ENCODE peak calls at places on chromosomes 2 and 18, in ten cellular contexts. P is lower lobe of right lung; H is M059J; K is psoas muscle; O is Calu3; S is activated T-helper 1 cell treated with anti-CD3 and anti-CD28 coated beads, Interleukin-2, amount 50 U/mL, for 16 hours; L is iPS-NIHi11; Y is NCI-H1092 treated with DMSO at 0.1 percent for 48 hours; B is left ventricle myocardium superior; R is PC-3. T is an unnamed sample.

GRCh38 chr2:120177011-120177621 is 46.1 kb downstream of the TMEM185B start:
- DNase-seq in P (peak), H (no peak), K (peak), O (no peak), S (peak), L (no peak), Y (no peak), B (peak), R (no peak), T (no peak)

GRCh38 chr2:204665244-204665643 is 120.0 kb downstream of the PARD3B start:
- DNase-seq in P (no peak), H (peak), K (no peak), O (no peak), S (no peak), L (peak), Y (no peak), B (no peak), R (peak), T (peak)

GRCh38 chr2:171550613-171551012 is 28.3 kb downstream of the CYBRD1 start:
- DNase-seq in P (no peak), H (no peak), K (no peak), O (no peak), S (no peak), L (no peak), Y (no peak), B (no peak), R (no peak), T (peak)

GRCh38 chr2:217225596-217225995 is 365.7 kb upstream of the TNP1 start:
- DNase-seq in P (no peak), H (no peak), K (no peak), O (no peak), S (no peak), L (no peak), Y (no peak), B (no peak), R (no peak), T (no peak)

GRCh38 chr2:118061135-118061955 is 26.9 kb upstream of the INSIG2 start:
- DNase-seq in P (no peak), H (peak), K (peak), O (peak), S (no peak), L (peak), Y (no peak), B (no peak), R (peak), T (peak)

GRCh38 chr2:229586746-229587705 is 127.3 kb downstream of the DNER start:
- DNase-seq in P (peak), H (peak), K (peak), O (peak), S (no peak), L (peak), Y (peak), B (peak), R (peak), T (peak)

GRCh38 chr2:174059875-174060226 is 94.7 kb upstream of the SP3 start:
- DNase-seq in P (no peak), H (peak), K (no peak), O (no peak), S (no peak), L (no peak), Y (no peak), B (no peak), R (peak), T (peak)

GRCh38 chr18:65983750-65984149 is 232.9 kb downstream of the CDH7 start:
- DNase-seq in P (no peak), H (no peak), K (no peak), O (no peak), S (no peak), L (no peak), Y (peak), B (no peak), R (peak), T (no peak)

GRCh38 chr2:151827564-151828142 is 568 bp downstream of the ARL5A start:
- DNase-seq in P (no peak), H (peak), K (no peak), O (peak), S (no peak), L (peak), Y (peak), B (peak), R (peak), T (peak)

GRCh38 chr2:201643216-201643651 is at the start of gene TMEM237:
- DNase-seq in P (peak), H (peak), K (peak), O (peak), S (peak), L (peak), Y (peak), B (peak), R (peak), T (peak)

GRCh38 chr2:120876526-120877280 is 141.0 kb downstream of the GLI2 start:
- DNase-seq in P (peak), H (no peak), K (peak), O (no peak), S (no peak), L (no peak), Y (no peak), B (peak), R (no peak), T (no peak)

GRCh38 chr2:237048595-237048994 is 37.1 kb upstream of the COPS8 start:
- DNase-seq in P (no peak), H (no peak), K (no peak), O (no peak), S (no peak), L (no peak), Y (no peak), B (no peak), R (no peak), T (no peak)

GRCh38 chr2:25378731-25379490 is 37.2 kb upstream of the DNMT3A start:
- DNase-seq in P (peak), H (peak), K (peak), O (no peak), S (no peak), L (no peak), Y (no peak), B (no peak), R (peak), T (no peak)

GRCh38 chr18:9449987-9450386 is 25.3 kb upstream of the RALBP1 start:
- DNase-seq in P (no peak), H (no peak), K (no peak), O (no peak), S (no peak), L (no peak), Y (no peak), B (no peak), R (no peak), T (no peak)

GRCh38 chr2:239171643-239172042 is 229.2 kb downstream of the HDAC4 start:
- DNase-seq in P (no peak), H (peak), K (no peak), O (no peak), S (no peak), L (no peak), Y (no peak), B (no peak), R (no peak), T (no peak)

GRCh38 chr18:78630356-78630755 is 349.3 kb upstream of the SALL3 start:
- DNase-seq in P (no peak), H (no peak), K (no peak), O (no peak), S (no peak), L (no peak), Y (no peak), B (no peak), R (no peak), T (no peak)

GRCh38 chr18:55321268-55322175 is 266.5 kb downstream of the TCF4 start:
- DNase-seq in P (peak), H (peak), K (peak), O (peak), S (no peak), L (peak), Y (peak), B (peak), R (peak), T (peak)

GRCh38 chr18:47244041-47244440 is 7.4 kb downstream of the SKOR2 start:
- DNase-seq in P (no peak), H (no peak), K (no peak), O (no peak), S (no peak), L (no peak), Y (no peak), B (no peak), R (no peak), T (no peak)

GRCh38 chr2:231221761-231222160 is 23.3 kb downstream of the ARMC9 start:
- DNase-seq in P (no peak), H (no peak), K (no peak), O (no peak), S (no peak), L (no peak), Y (no peak), B (no peak), R (no peak), T (no peak)

GRCh38 chr2:111702809-111703196 is 181.2 kb downstream of the ANAPC1 start:
- DNase-seq in P (no peak), H (no peak), K (no peak), O (no peak), S (no peak), L (no peak), Y (no peak), B (no peak), R (no peak), T (no peak)

GRCh38 chr2:108243566-108243965 is 3.8 kb downstream of the SULT1C3 start:
- DNase-seq in P (no peak), H (peak), K (no peak), O (no peak), S (no peak), L (no peak), Y (no peak), B (no peak), R (peak), T (peak)

GRCh38 chr2:144331652-144332355 is 188.1 kb downstream of the ZEB2 start:
- DNase-seq in P (peak), H (peak), K (no peak), O (no peak), S (no peak), L (peak), Y (peak), B (no peak), R (no peak), T (peak)

GRCh38 chr18:76339246-76339620 is 155.8 kb downstream of the ZNF516 start:
- DNase-seq in P (no peak), H (no peak), K (no peak), O (no peak), S (no peak), L (no peak), Y (no peak), B (no peak), R (no peak), T (no peak)

T was measured in adipocyte.